ENCODE peak calls at places on chromosome 11, in four cellular contexts. One of them, this sample, is unnamed.

GRCh38 chr11:72075109-72075508 is 5.2 kb downstream of the NUMA1 start:
- DNase-seq in HCT116: no peak
- DNase-seq in iris pigment epithelial cell: peak; percentile 21
- DNase-seq in cardiac fibroblast: no peak
- DNase-seq in this sample: peak; percentile 47

GRCh38 chr11:57213282-57214086 is 23.6 kb downstream of the APLNR start:
- DNase-seq in iris pigment epithelial cell: peak; percentile 22
- DNase-seq in HCT116: no peak
- DNase-seq in cardiac fibroblast: no peak
- DNase-seq in this sample: no peak

GRCh38 chr11:97454988-97455387 is 1065.2 kb downstream of the JRKL start:
- DNase-seq in cardiac fibroblast: peak; percentile 72
- DNase-seq in iris pigment epithelial cell: peak; percentile 16
- DNase-seq in HCT116: no peak
- DNase-seq in this sample: no peak

GRCh38 chr11:1967641-1968225 is 20.6 kb downstream of the MRPL23 start:
- DNase-seq in iris pigment epithelial cell: no peak
- DNase-seq in cardiac fibroblast: no peak
- DNase-seq in HCT116: no peak
- DNase-seq in this sample: no peak

GRCh38 chr11:119222308-119222707 is 16.2 kb downstream of the CBL start:
- DNase-seq in HCT116: no peak
- DNase-seq in iris pigment epithelial cell: peak; percentile 65
- DNase-seq in cardiac fibroblast: peak; percentile 59
- DNase-seq in this sample: peak; percentile 75

GRCh38 chr11:118610220-118610772 is 2.9 kb downstream of the PHLDB1 start:
- DNase-seq in HCT116: no peak
- DNase-seq in iris pigment epithelial cell: no peak
- DNase-seq in cardiac fibroblast: no peak
- DNase-seq in this sample: no peak

GRCh38 chr11:32602657-32603410 is 19.2 kb downstream of the EIF3M start:
- DNase-seq in HCT116: no peak
- DNase-seq in iris pigment epithelial cell: peak; percentile 72
- DNase-seq in cardiac fibroblast: peak; percentile 57
- DNase-seq in this sample: peak; percentile 17

GRCh38 chr11:55707029-55707428 is 45.0 kb downstream of the OR4C6 start:
- DNase-seq in iris pigment epithelial cell: peak; percentile 45
- DNase-seq in HCT116: no peak
- DNase-seq in cardiac fibroblast: peak; percentile 65
- DNase-seq in this sample: peak; percentile 30

GRCh38 chr11:67301951-67302516 is 1.3 kb upstream of the SSH3 start:
- DNase-seq in cardiac fibroblast: peak; percentile 54
- DNase-seq in iris pigment epithelial cell: peak; percentile 91
- DNase-seq in HCT116: no peak
- DNase-seq in this sample: peak; percentile 53

GRCh38 chr11:2578934-2579280 is 120.9 kb downstream of the KCNQ1OT1 start:
- DNase-seq in iris pigment epithelial cell: no peak
- DNase-seq in HCT116: no peak
- DNase-seq in cardiac fibroblast: no peak
- DNase-seq in this sample: no peak

GRCh38 chr11:117900720-117901440 is 24.4 kb upstream of the FXYD6 start:
- DNase-seq in iris pigment epithelial cell: no peak
- DNase-seq in cardiac fibroblast: no peak
- DNase-seq in HCT116: no peak
- DNase-seq in this sample: no peak

GRCh38 chr11:112082729-112083128 is 3.8 kb downstream of the TIMM8B start:
- DNase-seq in HCT116: no peak
- DNase-seq in iris pigment epithelial cell: peak; percentile 96
- DNase-seq in cardiac fibroblast: peak; percentile 71
- DNase-seq in this sample: peak; percentile 50

GRCh38 chr11:30333405-30333804 is 10.5 kb downstream of the ARL14EP start:
- DNase-seq in cardiac fibroblast: peak; percentile 27
- DNase-seq in HCT116: no peak
- DNase-seq in iris pigment epithelial cell: peak; percentile 47
- DNase-seq in this sample: peak; percentile 18

GRCh38 chr11:10233581-10233980 is 60.4 kb downstream of the SBF2 start:
- DNase-seq in HCT116: peak; percentile 39
- DNase-seq in cardiac fibroblast: peak; percentile 70
- DNase-seq in iris pigment epithelial cell: peak; percentile 82
- DNase-seq in this sample: peak; percentile 90

GRCh38 chr11:48081151-48082010 is 101.0 kb downstream of the PTPRJ start:
- DNase-seq in HCT116: no peak
- DNase-seq in iris pigment epithelial cell: peak; percentile 86
- DNase-seq in cardiac fibroblast: peak; percentile 88
- DNase-seq in this sample: peak; percentile 69

This sample was measured in EH.